ENCODE peak calls at places on chromosome 21, in seven cellular contexts. A is suprapubic skin, T is K562, V is GM12892, Y is prostate gland, M is H1, L is spleen. H is an unnamed sample.

GRCh38 chr21:32403201-32403701 is 9.3 kb upstream of the EVA1C start:
- DNase-seq in M (peak), V (no peak), T (peak), Y (peak), L (no peak), A (no peak), H (no peak)

GRCh38 chr21:32102426-32102825 is 176.4 kb downstream of the MIS18A start:
- DNase-seq in T (no peak), M (no peak), L (no peak), Y (no peak), A (no peak), V (no peak), H (no peak)

GRCh38 chr21:40732243-40732642 is 114.7 kb downstream of the DSCAM start:
- DNase-seq in L (no peak), Y (no peak), T (no peak), A (no peak), M (no peak), V (no peak), H (no peak)

GRCh38 chr21:25331286-25331685 is 276.0 kb downstream of the MRPL39 start:
- DNase-seq in V (no peak), Y (no peak), A (no peak), L (no peak), T (no peak), M (no peak), H (no peak)

GRCh38 chr21:40215941-40216340 is 348.7 kb downstream of the PCP4 start:
- DNase-seq in T (no peak), M (no peak), V (no peak), L (no peak), Y (peak), A (no peak), H (no peak)

GRCh38 chr21:35575280-35575915 is 484.9 kb downstream of the SETD4 start:
- DNase-seq in T (no peak), V (no peak), L (no peak), A (no peak), Y (no peak), M (no peak), H (no peak)

GRCh38 chr21:34969431-34970036 is 79.6 kb downstream of the RUNX1 start:
- DNase-seq in V (no peak), L (no peak), M (no peak), Y (no peak), A (no peak), T (no peak), H (no peak)

GRCh38 chr21:17466166-17466565 is 46.7 kb upstream of the CXADR start:
- DNase-seq in V (no peak), A (no peak), T (no peak), M (no peak), L (no peak), Y (no peak), H (no peak)

GRCh38 chr21:27269646-27270045 is 302.8 kb upstream of the ADAMTS5 start:
- DNase-seq in Y (no peak), L (no peak), M (no peak), T (no peak), V (no peak), A (no peak), H (no peak)

GRCh38 chr21:32426592-32427051 is 14.1 kb downstream of the EVA1C start:
- DNase-seq in V (no peak), L (no peak), M (no peak), A (no peak), T (no peak), Y (no peak), H (no peak)

GRCh38 chr21:21051109-21052055 is 53.2 kb downstream of the NCAM2 start:
- DNase-seq in Y (no peak), V (no peak), L (no peak), T (no peak), A (no peak), M (no peak), H (no peak)

DNA sequence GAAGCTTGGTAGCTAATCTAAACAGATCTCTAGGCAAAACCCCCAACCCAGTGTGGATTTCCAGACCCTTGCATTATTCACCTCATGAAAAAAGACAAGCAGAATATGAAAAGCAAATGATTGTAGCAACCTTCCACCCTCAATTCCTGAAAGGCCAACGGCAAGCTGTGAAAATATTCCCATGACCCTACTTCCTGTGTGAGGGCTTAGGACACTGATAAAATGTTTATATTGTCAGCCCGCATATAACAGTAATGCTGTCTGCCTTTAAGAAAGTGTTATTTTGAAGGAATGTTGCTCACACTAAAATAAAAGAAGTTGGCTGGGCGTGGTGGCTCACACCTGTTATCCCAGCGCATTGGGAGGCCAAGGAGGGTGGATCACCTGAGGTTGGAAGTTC is 233.5 kb upstream of the NRIP1 start:
- DNase-seq in A (no peak), T (no peak), L (no peak), V (no peak), Y (no peak), M (no peak), H (no peak)
- TF ChIP-seq POLR2AphosphoS5 in A (no peak), T (no peak), L (no peak), V (no peak), Y (no peak), M (no peak), H (no peak)

DNA sequence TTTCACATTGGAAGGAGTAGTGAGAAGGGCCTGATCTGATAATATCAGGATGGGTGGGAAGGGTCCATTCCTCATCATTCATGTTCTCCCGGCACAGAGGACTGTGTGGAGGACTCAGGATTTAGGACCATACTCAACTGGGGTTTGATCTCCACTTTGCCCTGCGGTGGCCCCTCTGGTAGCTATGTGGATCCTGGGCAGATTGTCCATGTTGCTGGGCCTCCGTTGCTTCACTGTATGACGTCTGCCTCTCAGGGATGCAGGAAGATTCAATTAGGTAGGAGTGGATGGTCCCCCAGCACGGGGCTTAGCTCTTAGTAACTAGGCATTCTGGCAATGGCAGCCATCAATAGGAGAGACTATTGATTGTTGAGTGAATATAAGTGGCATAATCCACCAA is 2.3 kb downstream of the ETS2 start:
- DNase-seq in T (no peak), Y (no peak), L (no peak), M (no peak), A (no peak), V (no peak), H (no peak)
- TF ChIP-seq POLR2AphosphoS5 in T (no peak), Y (no peak), L (peak), M (no peak), A (no peak), V (no peak), H (no peak)

DNA sequence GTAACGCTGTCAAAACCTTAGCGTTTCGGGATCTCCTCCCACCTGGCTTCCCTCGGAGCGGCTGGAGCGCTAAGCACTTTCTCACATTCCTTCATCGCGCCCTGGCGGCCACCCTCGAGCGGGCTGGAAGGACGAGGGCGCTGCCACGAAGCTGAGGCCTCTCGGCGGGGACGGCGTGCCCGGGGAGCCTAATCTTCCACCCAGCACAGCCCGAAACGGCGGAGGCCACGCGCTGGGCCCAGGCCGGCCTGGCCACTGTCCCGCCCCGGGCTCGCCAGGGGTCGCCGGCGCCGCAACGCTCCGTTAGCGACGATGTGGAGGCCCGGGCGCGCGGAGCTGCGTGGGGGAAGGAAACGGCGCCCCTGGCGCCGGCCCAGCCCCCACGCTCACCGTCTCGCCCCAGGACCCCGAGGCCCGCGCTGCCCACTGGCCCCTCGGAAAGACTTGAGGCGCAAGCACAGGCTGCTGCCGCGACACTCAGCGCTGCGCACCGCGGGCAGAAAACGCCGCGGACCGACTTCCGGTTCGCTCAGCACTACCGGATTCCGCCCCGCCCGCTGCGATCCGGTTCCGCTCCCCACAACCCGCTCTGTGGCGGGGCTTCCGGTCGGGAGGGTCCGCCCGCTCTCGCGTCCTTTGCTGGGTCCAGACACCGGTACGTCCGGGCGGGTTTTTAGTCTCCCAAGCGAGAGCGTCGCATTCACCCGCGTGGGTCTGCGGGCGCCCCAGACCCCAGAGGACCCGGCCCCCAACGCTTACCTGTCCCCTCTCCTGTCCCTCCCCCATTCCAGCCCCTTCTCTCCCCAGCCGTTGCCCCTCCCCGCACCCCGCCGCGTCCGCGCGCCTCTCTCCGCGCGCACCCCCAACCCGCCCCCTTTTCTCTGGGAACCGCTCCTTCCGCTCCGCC is at the start of gene YBEY:
- DNase-seq in M (peak), T (peak), V (peak), L (peak), Y (peak), A (peak), H (peak)
- TF ChIP-seq POLR2AphosphoS5 in M (peak), T (peak), V (peak), L (peak), Y (peak), A (peak), H (peak)

GRCh38 chr21:36699026-36699545 is at the start of gene SIM2:
- DNase-seq in L (no peak), V (peak), Y (peak), A (no peak), M (no peak), T (peak), H (peak)
- TF ChIP-seq POLR2AphosphoS5 in L (no peak), V (no peak), Y (no peak), A (no peak), M (no peak), T (no peak), H (no peak)

GRCh38 chr21:46021978-46022544 is 40.5 kb downstream of the COL6A1 start:
- DNase-seq in L (no peak), Y (no peak), M (no peak), A (peak), V (no peak), T (no peak), H (no peak)
- TF ChIP-seq POLR2AphosphoS5 in L (no peak), Y (no peak), M (no peak), A (peak), V (no peak), T (no peak), H (no peak)

DNA sequence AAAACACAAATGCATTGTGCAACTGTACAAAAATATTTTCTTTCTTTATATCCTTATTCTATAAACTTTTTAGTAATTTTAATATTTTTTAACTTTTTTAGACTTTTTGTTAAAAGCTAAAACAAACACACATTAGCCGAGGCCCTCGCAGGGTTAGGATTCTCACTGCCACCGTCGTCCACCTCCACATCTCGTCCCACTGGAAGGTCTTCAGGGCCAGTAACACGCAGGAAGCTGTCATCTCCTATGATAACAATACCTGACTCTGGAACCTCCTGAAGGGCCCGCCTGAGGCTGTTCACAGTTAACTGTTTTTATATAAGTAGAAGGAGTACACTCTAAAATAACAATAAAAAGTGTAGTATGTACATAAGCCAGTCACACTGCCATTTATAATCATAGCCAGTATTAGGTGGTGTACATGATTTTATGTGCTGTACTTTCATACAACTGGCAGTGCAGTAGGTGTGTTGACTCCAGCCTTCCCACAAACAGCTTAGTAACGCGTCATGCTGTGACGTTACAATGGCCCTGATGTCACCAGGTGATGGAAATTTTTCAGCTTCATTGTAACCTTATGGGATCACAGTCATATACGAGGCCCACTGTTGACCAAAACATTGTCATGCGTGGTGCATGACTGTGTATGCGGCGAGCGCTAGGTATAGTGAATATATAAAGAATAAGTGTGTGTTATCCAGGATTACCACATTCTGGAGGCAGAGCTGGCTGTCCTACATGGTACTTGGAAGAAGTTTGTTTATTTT is 8.8 kb downstream of the TFF2 start:
- DNase-seq in L (peak), V (no peak), Y (peak), T (no peak), A (no peak), M (peak), H (no peak)
- TF ChIP-seq POLR2AphosphoS5 in L (no peak), V (no peak), Y (peak), T (no peak), A (no peak), M (no peak), H (no peak)

DNA sequence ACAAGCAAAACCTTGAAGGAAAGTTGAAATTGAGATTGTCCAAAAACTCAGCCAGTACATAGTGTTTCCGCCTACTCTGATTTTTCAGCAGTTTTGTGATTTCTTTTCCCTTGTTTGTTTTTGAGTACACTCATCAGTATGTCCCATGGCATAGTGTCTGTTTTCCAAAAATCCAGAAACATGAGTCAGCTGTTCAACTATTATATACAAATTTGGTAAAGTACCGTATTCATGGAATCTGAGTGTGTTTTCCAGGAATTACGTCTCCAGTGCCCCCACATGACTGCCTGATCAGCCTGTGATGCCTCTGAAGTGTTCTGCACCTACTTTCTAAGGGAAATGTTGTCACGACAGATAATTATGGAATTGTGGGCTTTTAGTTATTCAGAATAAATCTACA is 186.8 kb downstream of the LTN1 start:
- DNase-seq in T (no peak), Y (no peak), A (no peak), V (no peak), M (no peak), L (no peak), H (no peak)
- TF ChIP-seq POLR2AphosphoS5 in T (no peak), Y (no peak), A (peak), V (no peak), M (no peak), L (no peak), H (no peak)

DNA sequence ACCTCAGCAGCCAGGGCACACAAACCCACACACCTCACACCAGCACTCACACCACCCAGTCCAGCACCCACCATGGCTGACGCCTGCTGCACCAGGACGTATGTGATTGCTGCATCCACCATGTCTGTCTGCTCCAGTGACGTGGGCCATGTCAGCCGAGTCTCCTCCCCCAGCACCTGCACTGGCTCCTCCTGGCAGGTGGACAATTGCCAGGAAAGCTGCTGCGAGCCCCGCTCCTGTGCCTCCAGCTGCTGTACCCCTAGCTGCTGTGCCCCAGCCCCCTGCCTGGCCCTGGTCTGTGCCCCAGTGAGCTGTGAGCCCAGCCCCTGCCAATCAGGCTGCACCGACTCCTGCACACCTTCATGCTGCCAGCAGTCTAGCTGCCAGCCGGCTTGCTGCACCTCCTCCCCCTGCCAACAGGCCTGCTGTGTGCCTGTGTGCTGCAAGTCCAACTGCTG is at the start of gene KRTAP10-8:
- DNase-seq in L (no peak), V (no peak), T (no peak), M (peak), Y (no peak), A (no peak), H (no peak)
- TF ChIP-seq POLR2AphosphoS5 in L (no peak), V (no peak), T (no peak), M (no peak), Y (no peak), A (no peak), H (no peak)

DNA sequence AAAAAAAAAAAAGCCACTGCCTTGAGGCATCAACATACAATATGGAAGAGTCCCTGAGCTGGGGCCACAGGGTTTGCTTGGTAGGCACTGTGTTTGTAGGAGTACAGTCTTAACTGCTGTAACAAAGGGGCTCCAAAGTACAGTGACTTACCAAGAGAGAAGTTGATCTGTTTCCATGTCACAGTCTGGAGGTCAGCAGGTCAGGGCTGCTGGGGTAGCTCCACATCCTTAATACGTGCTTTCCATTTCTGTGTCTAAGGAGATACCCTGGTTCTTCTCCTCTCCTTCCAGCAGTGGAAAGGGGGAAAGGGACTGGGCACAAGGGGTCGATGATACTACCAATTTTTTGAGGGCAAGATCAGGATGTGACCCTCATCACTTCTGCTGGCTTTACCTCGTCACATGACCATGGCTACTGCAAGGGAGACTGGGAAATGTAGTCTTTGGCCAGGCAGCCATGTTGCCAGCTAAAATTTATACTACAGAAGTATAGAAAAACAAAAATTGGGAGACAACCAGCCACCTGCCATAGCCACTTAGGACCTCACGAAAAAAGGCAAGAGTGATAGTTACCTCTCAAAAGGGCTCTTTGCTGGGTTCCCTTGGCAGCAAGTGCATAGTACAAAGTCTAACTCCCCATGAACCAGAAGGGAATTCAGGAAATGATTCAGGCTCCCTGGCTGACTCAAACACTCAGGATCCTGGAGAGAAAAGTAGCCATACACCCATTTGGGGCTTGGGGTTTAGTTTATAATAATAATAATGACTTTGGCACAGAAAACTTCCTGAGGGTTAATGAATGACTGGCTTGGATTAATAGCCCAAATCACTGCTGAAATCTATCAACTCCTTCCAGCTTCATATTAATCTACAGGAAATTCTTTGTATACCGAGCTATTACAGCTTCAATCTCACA is 52.7 kb upstream of the ATP5PO start:
- DNase-seq in M (peak), V (no peak), L (no peak), A (no peak), Y (no peak), T (peak), H (no peak)
- TF ChIP-seq POLR2AphosphoS5 in M (no peak), V (no peak), L (no peak), A (no peak), Y (no peak), T (no peak), H (no peak)